ENCODE peak calls at places on chromosomes 16 and 17, in seven cellular contexts. S is fibroblast of pulmonary artery, K is GM23338, B is AG10803, P is adrenal gland, Z is brain microvascular endothelial cell, A is mucosa of descending colon. Q is an unnamed sample.

GRCh38 chr17:81553616-81554181 is 1.5 kb upstream of the FAAP100 start:
- DNase-seq in S (peak; percentile 96), K (no peak), B (peak; percentile 95), P (peak; percentile 69), Z (peak; percentile 88), A (peak; percentile 70), Q (no peak)

GRCh38 chr17:29138184-29138955 is 41.8 kb downstream of the MYO18A start:
- DNase-seq in S (no peak), K (no peak), B (no peak), P (no peak), Z (no peak), A (no peak), Q (no peak)

GRCh38 chr17:8125947-8126305 is 2.0 kb upstream of the HES7 start:
- DNase-seq in S (no peak), K (peak; percentile 75), B (no peak), P (peak; percentile 46), Z (no peak), A (peak; percentile 68), Q (no peak)

GRCh38 chr16:24540575-24541240 is 1.3 kb downstream of the RBBP6 start:
- DNase-seq in S (peak; percentile 12), K (peak; percentile 40), B (peak; percentile 9), P (no peak), Z (no peak), A (no peak), Q (no peak)

GRCh38 chr17:17128476-17129075 is 77.6 kb downstream of the PLD6 start:
- DNase-seq in S (no peak), K (no peak), B (no peak), P (no peak), Z (no peak), A (peak; percentile 23), Q (no peak)

GRCh38 chr17:45919136-45919535 is 24.8 kb downstream of the MAPT start:
- DNase-seq in S (no peak), K (no peak), B (no peak), P (no peak), Z (no peak), A (no peak), Q (no peak)

GRCh38 chr17:50280068-50280467 is 5.8 kb downstream of the TMEM92 start:
- DNase-seq in S (no peak), K (peak; percentile 53), B (no peak), P (no peak), Z (no peak), A (peak; percentile 68), Q (no peak)

GRCh38 chr16:74724820-74725549 is 24.3 kb upstream of the MLKL start:
- DNase-seq in S (peak; percentile 56), K (no peak), B (no peak), P (peak; percentile 40), Z (peak; percentile 82), A (no peak), Q (no peak)

GRCh38 chr17:81239714-81240555 is 817 bp downstream of the NDUFAF8 start:
- DNase-seq in S (peak; percentile 23), K (peak; percentile 55), B (peak; percentile 33), P (no peak), Z (no peak), A (no peak), Q (no peak)

GRCh38 chr17:68291836-68292688 is 767 bp downstream of the ARSG start:
- DNase-seq in S (peak; percentile 63), K (peak; percentile 84), B (peak; percentile 53), P (peak; percentile 70), Z (peak; percentile 51), A (peak; percentile 95), Q (peak; percentile 69)
- TF ChIP-seq CTCF in S (no peak), K (peak; percentile 36), B (no peak), P (no peak), Z (peak; percentile 28), A (no peak), Q (peak; percentile 29)

GRCh38 chr16:30406911-30407793 is at the start of gene ZNF771:
- DNase-seq in S (peak; percentile 86), K (peak; percentile 97), B (peak; percentile 84), P (peak; percentile 95), Z (peak; percentile 74), A (peak; percentile 96), Q (peak; percentile 85)
- TF ChIP-seq CTCF in S (no peak), K (no peak), B (no peak), P (no peak), Z (no peak), A (no peak), Q (peak; percentile 34)

DNA sequence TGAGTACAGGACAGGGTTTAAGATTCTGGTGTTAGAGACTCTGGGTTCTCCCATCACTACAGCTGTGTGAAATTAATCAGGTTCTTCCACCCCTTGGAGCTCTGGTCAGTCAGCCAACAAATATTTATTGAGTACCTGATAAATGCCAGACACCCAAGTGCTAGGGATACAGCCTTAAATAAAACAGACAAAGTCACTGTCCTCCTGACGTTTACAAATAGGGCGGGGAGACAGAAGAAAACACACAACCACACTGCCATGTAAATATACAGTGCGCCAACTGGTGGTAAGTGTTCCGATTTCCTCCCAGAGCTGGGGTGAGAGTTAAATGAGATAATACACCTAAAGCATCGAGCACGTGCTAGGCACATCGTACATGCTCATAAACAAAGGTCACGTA is 121.0 kb downstream of the COPRS start:
- DNase-seq in S (no peak), K (no peak), B (no peak), P (no peak), Z (no peak), A (no peak), Q (no peak)
- TF ChIP-seq CTCF in S (no peak), K (no peak), B (no peak), P (no peak), Z (no peak), A (no peak), Q (no peak)

GRCh38 chr16:85514601-85515318 is 98.4 kb upstream of the GSE1 start:
- DNase-seq in S (peak; percentile 90), K (peak; percentile 61), B (peak; percentile 96), P (peak; percentile 84), Z (peak; percentile 73), A (no peak), Q (no peak)
- TF ChIP-seq CTCF in S (no peak), K (no peak), B (peak; percentile 28), P (no peak), Z (no peak), A (no peak), Q (no peak)